ENCODE peak calls at places on chromosomes 4 and X, in nine cellular contexts. J is uterus, N is AG04449, D is H7, A is NCI-H1436, I is NCI-H1092, B is hypothalamus, S is GM18507, F is GM03348. H is an unnamed sample.

GRCh38 chr4:153207561-153207960 is 3.3 kb downstream of the TRIM2 start:
- DNase-seq in N (no peak), B (no peak), F (peak), I (no peak), D (peak), J (peak), S (no peak), A (no peak), H (peak)

GRCh38 chr4:111066447-111066846 is 443.6 kb upstream of the PITX2 start:
- DNase-seq in N (peak), I (no peak), J (no peak), D (no peak), B (no peak), A (no peak), S (no peak), F (no peak), H (no peak)

GRCh38 chrX:129808829-129809745 is 29.3 kb downstream of the SASH3 start:
- DNase-seq in A (no peak), B (no peak), F (no peak), S (no peak), N (no peak), J (no peak), I (no peak), D (no peak), H (no peak)

GRCh38 chr4:26891867-26892266 is 31.2 kb downstream of the STIM2 start:
- DNase-seq in J (no peak), A (no peak), B (no peak), D (no peak), F (no peak), I (no peak), S (no peak), N (no peak), H (no peak)

GRCh38 chrX:13078739-13079444 is 34.5 kb upstream of the FAM9C start:
- DNase-seq in J (peak), S (no peak), I (no peak), F (peak), N (peak), D (peak), B (no peak), A (no peak), H (no peak)

GRCh38 chrX:136450050-136450830 is 37.5 kb upstream of the BRS3 start:
- DNase-seq in F (no peak), D (peak), S (no peak), I (no peak), N (no peak), J (no peak), B (no peak), A (no peak), H (no peak)

GRCh38 chr4:188374870-188375269 is 235.6 kb downstream of the TRIML1 start:
- DNase-seq in D (no peak), F (no peak), I (no peak), N (no peak), S (no peak), A (no peak), J (no peak), B (no peak), H (no peak)

GRCh38 chr4:161320377-161320776 is 843.4 kb downstream of the FSTL5 start:
- DNase-seq in J (no peak), B (no peak), I (peak), A (peak), F (no peak), D (peak), N (no peak), S (no peak), H (peak)

GRCh38 chr4:126775485-126776106 is 857.2 kb upstream of the INTU start:
- DNase-seq in D (no peak), I (no peak), S (no peak), F (no peak), B (no peak), J (no peak), N (no peak), A (no peak), H (no peak)

GRCh38 chr4:169051936-169052335 is 41.9 kb upstream of the CBR4 start:
- DNase-seq in I (peak), D (no peak), S (no peak), B (no peak), A (no peak), F (no peak), J (no peak), N (no peak), H (no peak)

GRCh38 chr4:41713768-41714167 is 34.8 kb downstream of the PHOX2B start:
- DNase-seq in J (no peak), I (no peak), B (no peak), D (no peak), A (no peak), S (no peak), F (no peak), N (no peak), H (no peak)

GRCh38 chrX:5415738-5416137 is 812.9 kb downstream of the NLGN4X start:
- DNase-seq in B (no peak), F (no peak), I (no peak), D (no peak), S (no peak), N (no peak), J (no peak), A (no peak), H (no peak)

GRCh38 chr4:95232358-95233156 is 316.2 kb downstream of the UNC5C start:
- DNase-seq in S (no peak), F (no peak), N (no peak), J (no peak), A (no peak), B (no peak), D (no peak), I (no peak), H (no peak)

GRCh38 chr4:113141901-113142346 is 92.5 kb downstream of the ANK2 start:
- DNase-seq in D (no peak), S (no peak), J (no peak), I (peak), N (peak), F (peak), A (peak), B (no peak), H (no peak)